ENCODE peak calls at places on chromosomes 7 and 10, in ten cellular contexts. E is HCT116, V is spleen, H is transverse colon, F is GM23338, B is suprapubic skin, K is breast epithelium, Y is SK-N-SH, C is sigmoid colon, T is prostate gland. J is an unnamed sample.

GRCh38 chr10:99444676-99445075 is 14.3 kb upstream of the GOT1 start:
- DNase-seq in K (no peak), V (no peak), B (no peak), H (no peak), F (no peak), T (no peak), C (no peak), E (no peak), Y (no peak), J (no peak)

GRCh38 chr10:128629111-128630096 is 503.2 kb upstream of the MKI67 start:
- DNase-seq in Y (no peak), T (no peak), B (peak; percentile 69), H (no peak), K (no peak), F (no peak), V (no peak), C (no peak), E (peak; percentile 98), J (peak; percentile 43)

GRCh38 chr10:43695730-43696129 is 47.0 kb upstream of the ZNF32 start:
- DNase-seq in C (no peak), F (no peak), Y (no peak), H (no peak), K (no peak), B (no peak), E (no peak), V (peak; percentile 76), T (no peak), J (no peak)

GRCh38 chr7:96484091-96484490 is 162.2 kb upstream of the SLC25A13 start:
- DNase-seq in B (no peak), H (no peak), F (no peak), K (no peak), E (no peak), C (no peak), V (no peak), Y (no peak), T (no peak), J (no peak)

GRCh38 chr7:1593091-1593866 is 23.4 kb upstream of the PSMG3 start:
- DNase-seq in E (no peak), Y (peak; percentile 78), C (no peak), K (no peak), H (no peak), B (no peak), F (no peak), V (no peak), T (no peak), J (no peak)

GRCh38 chr10:93254180-93254847 is 180.6 kb downstream of the CYP26A1 start:
- DNase-seq in T (no peak), B (no peak), V (no peak), E (no peak), H (no peak), F (no peak), Y (no peak), K (no peak), C (no peak), J (no peak)

GRCh38 chr7:56125831-56126230 is 9.6 kb upstream of the NUPR2 start:
- DNase-seq in Y (no peak), E (no peak), V (no peak), B (no peak), C (no peak), K (no peak), H (no peak), T (no peak), F (no peak), J (no peak)

GRCh38 chr10:94490789-94491039 is 54.9 kb upstream of the HELLS start:
- DNase-seq in B (no peak), C (no peak), Y (peak; percentile 14), V (no peak), T (no peak), E (no peak), F (no peak), K (no peak), H (no peak), J (no peak)

GRCh38 chr7:45070254-45070642 is 18.5 kb downstream of the NACAD start:
- DNase-seq in T (no peak), C (no peak), Y (no peak), F (no peak), E (no peak), V (no peak), K (no peak), B (peak; percentile 43), H (no peak), J (no peak)

GRCh38 chr7:21962677-21963076 is 17.0 kb upstream of the CDCA7L start:
- DNase-seq in B (no peak), T (no peak), K (no peak), Y (no peak), F (no peak), H (no peak), E (no peak), V (no peak), C (no peak), J (no peak)

GRCh38 chr7:42090806-42091205 is 146.2 kb downstream of the GLI3 start:
- DNase-seq in H (no peak), T (no peak), K (no peak), F (peak; percentile 39), V (no peak), Y (no peak), B (no peak), C (no peak), E (no peak), J (no peak)

GRCh38 chr10:113681533-113682470 is 2.1 kb downstream of the CASP7 start:
- DNase-seq in C (no peak), T (no peak), V (no peak), F (no peak), E (no peak), H (no peak), K (no peak), B (no peak), Y (no peak), J (no peak)

DNA sequence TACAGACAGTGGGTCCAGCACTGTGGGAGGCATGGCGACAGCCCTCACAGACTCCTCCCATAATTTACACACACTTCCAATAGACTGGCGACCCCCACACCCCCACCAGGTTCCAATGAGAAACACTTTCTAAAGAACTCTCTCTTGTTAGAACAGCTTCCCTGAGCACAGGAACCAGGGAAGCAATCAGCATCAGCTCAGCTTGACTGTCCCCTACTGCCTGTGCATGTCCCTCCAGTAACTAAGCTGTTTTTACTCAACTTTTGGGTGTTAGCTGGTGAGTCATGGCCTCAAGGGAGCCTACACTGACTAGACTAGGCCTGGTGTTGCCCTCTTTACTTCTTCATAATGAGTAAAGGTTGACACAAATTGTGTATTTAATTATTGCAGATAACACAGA is 32.6 kb upstream of the HERPUD2 start:
- DNase-seq in E (no peak), T (no peak), Y (no peak), V (no peak), C (no peak), F (no peak), H (no peak), K (no peak), B (no peak), J (no peak)
- TF ChIP-seq POLR2AphosphoS5 in E (no peak), T (no peak), Y (no peak), V (no peak), C (no peak), F (no peak), H (no peak), K (no peak), B (no peak), J (no peak)

GRCh38 chr10:110503528-110504110 is 5.9 kb downstream of the DUSP5 start:
- DNase-seq in B (no peak), F (no peak), T (no peak), C (peak; percentile 63), K (no peak), V (no peak), E (no peak), H (no peak), Y (no peak), J (no peak)
- TF ChIP-seq POLR2AphosphoS5 in B (no peak), F (no peak), T (no peak), C (no peak), K (no peak), V (no peak), E (peak; percentile 52), H (no peak), Y (no peak), J (no peak)

GRCh38 chr7:127675716-127676115 is 23.7 kb downstream of the SND1 start:
- DNase-seq in C (no peak), T (no peak), B (no peak), Y (no peak), H (no peak), K (no peak), F (no peak), V (no peak), E (no peak), J (no peak)

GRCh38 chr7:127674361-127674760 is 22.4 kb downstream of the SND1 start:
- DNase-seq in E (no peak), C (no peak), V (no peak), B (no peak), Y (no peak), T (no peak), F (no peak), H (no peak), K (no peak), J (no peak)

GRCh38 chr7:127678330-127678729 is 26.3 kb downstream of the SND1 start:
- DNase-seq in C (no peak), T (no peak), K (no peak), B (no peak), E (no peak), F (no peak), H (no peak), Y (no peak), V (no peak), J (no peak)

GRCh38 chr7:127678947-127679346 is 27.0 kb downstream of the SND1 start:
- DNase-seq in F (no peak), E (no peak), H (no peak), V (no peak), B (no peak), T (no peak), Y (no peak), C (no peak), K (no peak), J (no peak)

DNA sequence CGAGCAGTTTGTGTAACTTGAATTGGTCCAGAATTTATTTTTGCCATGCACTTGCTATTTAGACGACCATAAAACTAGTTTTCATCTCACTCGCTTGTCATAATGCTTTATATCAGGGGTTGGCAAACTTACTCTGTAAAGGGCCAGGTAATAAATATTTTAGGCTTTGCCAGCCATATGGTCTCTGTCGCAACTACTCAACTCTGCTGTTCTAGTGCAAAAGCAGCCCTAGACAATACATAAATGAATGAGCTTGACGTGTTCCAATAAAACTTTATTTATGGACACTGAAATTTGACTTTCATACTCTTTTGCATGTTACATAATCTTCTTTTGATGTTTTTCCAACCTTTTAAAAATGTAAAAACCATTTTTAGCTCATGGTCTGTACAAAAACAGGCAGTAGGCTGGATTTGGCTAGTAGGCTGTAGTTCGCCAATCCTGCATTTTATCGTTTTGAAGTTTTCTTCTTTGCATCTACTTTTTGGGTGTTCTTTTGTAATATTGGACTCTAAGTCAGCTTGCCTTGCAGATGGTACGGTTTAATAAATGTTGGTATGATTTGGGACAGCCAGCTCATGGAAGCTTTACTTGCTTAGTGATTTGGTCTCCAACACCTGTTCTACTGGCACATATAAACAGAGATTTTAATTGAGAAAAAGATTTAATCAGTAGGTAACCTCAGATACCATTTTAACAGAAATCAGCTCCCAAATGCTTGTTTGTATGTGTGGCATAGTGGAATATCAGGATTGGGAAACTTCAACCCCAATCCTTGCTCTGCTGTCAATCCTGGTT is 25.6 kb downstream of the SND1 start:
- DNase-seq in K (no peak), Y (no peak), H (no peak), T (no peak), V (no peak), F (no peak), E (no peak), C (peak; percentile 68), B (no peak), J (no peak)
- TF ChIP-seq POLR2AphosphoS5 in K (no peak), Y (no peak), H (no peak), T (no peak), V (no peak), F (no peak), E (no peak), C (peak; percentile 59), B (no peak), J (no peak)

GRCh38 chr7:25429731-25430130 is 201.4 kb upstream of the NPVF start:
- DNase-seq in E (no peak), V (no peak), K (no peak), T (no peak), C (no peak), B (no peak), H (peak; percentile 22), F (no peak), Y (no peak), J (no peak)
- TF ChIP-seq POLR2AphosphoS5 in E (no peak), V (no peak), K (peak; percentile 16), T (no peak), C (no peak), B (no peak), H (no peak), F (no peak), Y (no peak), J (no peak)